ENCODE peak calls at places on chromosomes 16 and 17, in four cellular contexts. One of them, this sample, is unnamed.

GRCh38 chr17:28849281-28849680 is 5.5 kb upstream of the ERAL1 start:
- DNase-seq in adrenal gland: no peak
- DNase-seq in choroid plexus epithelial cell: peak; percentile 14
- DNase-seq in NB4: peak; percentile 52
- DNase-seq in this sample: no peak

GRCh38 chr16:57091200-57091989 is 988 bp upstream of the CPNE2 start:
- DNase-seq in adrenal gland: peak; percentile 32
- DNase-seq in choroid plexus epithelial cell: peak; percentile 43
- DNase-seq in NB4: peak; percentile 47
- DNase-seq in this sample: peak; percentile 79

GRCh38 chr16:49350265-49351103 is 23.1 kb upstream of the C16orf78 start:
- DNase-seq in adrenal gland: peak; percentile 57
- DNase-seq in choroid plexus epithelial cell: peak; percentile 58
- DNase-seq in NB4: peak; percentile 57
- DNase-seq in this sample: no peak

GRCh38 chr16:85607331-85607765 is 5.8 kb upstream of the GSE1 start:
- DNase-seq in adrenal gland: no peak
- DNase-seq in choroid plexus epithelial cell: no peak
- DNase-seq in NB4: peak; percentile 41
- DNase-seq in this sample: no peak

GRCh38 chr17:34886831-34887230 is 74.4 kb downstream of the CCT6B start:
- DNase-seq in adrenal gland: no peak
- DNase-seq in choroid plexus epithelial cell: no peak
- DNase-seq in NB4: peak; percentile 95
- DNase-seq in this sample: no peak

GRCh38 chr16:46970089-46970488 is 3.4 kb downstream of the DNAJA2 start:
- DNase-seq in adrenal gland: peak; percentile 75
- DNase-seq in choroid plexus epithelial cell: peak; percentile 12
- DNase-seq in NB4: no peak
- DNase-seq in this sample: no peak

GRCh38 chr16:1158456-1159324 is 5.8 kb downstream of the CACNA1H start:
- DNase-seq in adrenal gland: peak; percentile 93
- DNase-seq in choroid plexus epithelial cell: no peak
- DNase-seq in NB4: no peak
- DNase-seq in this sample: peak; percentile 91

GRCh38 chr16:87033021-87033471 is 284.1 kb downstream of the C16orf95 start:
- DNase-seq in adrenal gland: no peak
- DNase-seq in choroid plexus epithelial cell: no peak
- DNase-seq in NB4: no peak
- DNase-seq in this sample: peak; percentile 84

GRCh38 chr17:47470836-47471235 is 60.1 kb upstream of the NPEPPS start:
- DNase-seq in adrenal gland: no peak
- DNase-seq in choroid plexus epithelial cell: no peak
- DNase-seq in NB4: no peak
- DNase-seq in this sample: no peak

GRCh38 chr17:17079336-17079735 is 37.1 kb downstream of the MPRIP start:
- DNase-seq in adrenal gland: no peak
- DNase-seq in choroid plexus epithelial cell: no peak
- DNase-seq in NB4: no peak
- DNase-seq in this sample: no peak

GRCh38 chr16:69112285-69113129 is 7.1 kb downstream of the HAS3 start:
- DNase-seq in adrenal gland: peak; percentile 44
- DNase-seq in choroid plexus epithelial cell: peak; percentile 61
- DNase-seq in NB4: peak; percentile 72
- DNase-seq in this sample: no peak

GRCh38 chr17:14442798-14443553 is 142.1 kb downstream of the HS3ST3B1 start:
- DNase-seq in adrenal gland: no peak
- DNase-seq in choroid plexus epithelial cell: peak; percentile 17
- DNase-seq in NB4: no peak
- DNase-seq in this sample: no peak

GRCh38 chr17:66580601-66581385 is 254.1 kb upstream of the CACNG5 start:
- DNase-seq in adrenal gland: peak; percentile 60
- DNase-seq in choroid plexus epithelial cell: peak; percentile 56
- DNase-seq in NB4: no peak
- DNase-seq in this sample: no peak

GRCh38 chr16:743794-744500 is 3.1 kb upstream of the CIAO3 start:
- DNase-seq in adrenal gland: no peak
- DNase-seq in choroid plexus epithelial cell: no peak
- DNase-seq in NB4: no peak
- DNase-seq in this sample: no peak

GRCh38 chr17:40317345-40317873 is 8.4 kb downstream of the RARA start:
- DNase-seq in adrenal gland: no peak
- DNase-seq in choroid plexus epithelial cell: peak; percentile 73
- DNase-seq in NB4: peak; percentile 72
- DNase-seq in this sample: peak; percentile 77

GRCh38 chr17:57135748-57136342 is 50.8 kb downstream of the AKAP1 start:
- DNase-seq in adrenal gland: no peak
- DNase-seq in choroid plexus epithelial cell: no peak
- DNase-seq in NB4: peak; percentile 41
- DNase-seq in this sample: no peak

GRCh38 chr17:77424585-77425344 is 284.0 kb downstream of the SEC14L1 start:
- DNase-seq in adrenal gland: peak; percentile 94
- DNase-seq in choroid plexus epithelial cell: peak; percentile 99
- DNase-seq in NB4: peak; percentile 59
- DNase-seq in this sample: peak; percentile 88

GRCh38 chr16:51762081-51762995 is 611.3 kb upstream of the SALL1 start:
- DNase-seq in adrenal gland: peak; percentile 75
- DNase-seq in choroid plexus epithelial cell: peak; percentile 82
- DNase-seq in NB4: peak; percentile 72
- DNase-seq in this sample: no peak

GRCh38 chr17:38704645-38705522 is at the start of gene MLLT6:
- DNase-seq in adrenal gland: peak; percentile 81
- DNase-seq in choroid plexus epithelial cell: peak; percentile 77
- DNase-seq in NB4: peak; percentile 90
- DNase-seq in this sample: peak; percentile 87

GRCh38 chr17:7484067-7484963 is at the start of gene POLR2A:
- DNase-seq in adrenal gland: peak; percentile 99
- DNase-seq in choroid plexus epithelial cell: peak; percentile 99
- DNase-seq in NB4: peak; percentile 94
- DNase-seq in this sample: peak; percentile 100
- TF ChIP-seq CTCF in adrenal gland: no peak
- TF ChIP-seq CTCF in choroid plexus epithelial cell: peak; percentile 27
- TF ChIP-seq CTCF in NB4: no peak
- TF ChIP-seq CTCF in this sample: no peak

DNA sequence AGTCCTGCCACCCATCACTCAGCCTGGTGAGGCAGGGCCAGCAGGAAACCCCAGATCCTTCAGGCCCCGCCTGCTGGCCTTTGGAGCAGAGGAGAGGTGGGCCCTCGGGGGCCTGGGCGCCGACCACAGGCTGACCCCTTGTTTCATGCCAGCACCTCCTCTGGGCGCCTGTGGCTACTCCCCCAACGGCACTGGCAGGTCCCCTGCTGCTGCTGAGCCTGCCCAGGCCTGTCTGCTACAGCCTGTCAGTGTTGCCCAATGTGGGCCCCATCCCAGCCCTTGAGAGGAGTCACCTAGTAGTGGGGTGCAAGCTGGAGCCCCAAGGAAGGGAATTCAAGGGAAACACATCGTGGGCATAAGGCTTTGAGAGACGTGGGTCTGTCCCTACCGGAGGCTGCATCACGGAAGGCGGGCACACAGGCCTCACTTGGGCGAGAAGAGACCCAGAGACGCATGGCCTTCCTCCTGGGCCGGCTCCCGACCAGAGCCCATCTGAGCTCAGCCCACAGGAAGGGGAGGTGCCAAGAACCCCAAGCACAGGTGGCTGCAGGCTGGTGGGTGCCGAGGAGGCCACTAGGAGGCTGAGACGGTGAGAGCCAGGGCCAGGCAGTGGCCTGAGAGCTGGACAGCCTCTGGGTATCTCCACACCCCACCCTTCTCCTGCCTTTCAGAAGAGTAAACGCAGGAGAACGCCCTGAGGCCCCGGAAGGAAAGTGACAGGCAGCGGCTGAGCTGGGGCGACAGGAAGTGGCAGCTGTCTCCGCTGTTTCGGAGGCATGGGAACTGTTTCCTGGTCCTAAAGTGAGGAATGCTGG is 8.1 kb upstream of the FASN start:
- DNase-seq in adrenal gland: no peak
- DNase-seq in choroid plexus epithelial cell: peak; percentile 53
- DNase-seq in NB4: peak; percentile 93
- DNase-seq in this sample: no peak
- TF ChIP-seq CTCF in adrenal gland: no peak
- TF ChIP-seq CTCF in choroid plexus epithelial cell: peak; percentile 52
- TF ChIP-seq CTCF in NB4: peak; percentile 25
- TF ChIP-seq CTCF in this sample: no peak

DNA sequence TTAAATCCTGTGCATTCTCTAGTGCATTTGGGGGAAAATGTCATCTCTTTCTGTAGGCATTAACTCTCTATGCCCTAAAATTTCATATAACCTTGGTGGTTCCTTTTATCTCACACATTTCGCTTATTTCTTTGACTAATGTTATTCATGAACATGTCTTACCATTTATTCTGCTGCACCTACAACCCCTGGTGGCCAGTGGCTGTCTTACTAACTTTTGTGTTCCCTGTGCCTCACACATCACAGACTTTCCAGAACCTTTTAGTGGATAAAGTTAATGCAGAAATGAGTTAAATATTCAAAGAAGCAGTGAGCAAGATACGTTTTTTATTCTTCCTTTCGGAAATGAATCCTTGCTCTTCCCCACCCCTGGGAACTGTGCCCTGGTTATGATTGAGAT is 111.9 kb downstream of the CDH13 start:
- DNase-seq in adrenal gland: no peak
- DNase-seq in choroid plexus epithelial cell: peak; percentile 64
- DNase-seq in NB4: no peak
- DNase-seq in this sample: no peak
- TF ChIP-seq CTCF in adrenal gland: no peak
- TF ChIP-seq CTCF in choroid plexus epithelial cell: peak; percentile 69
- TF ChIP-seq CTCF in NB4: no peak
- TF ChIP-seq CTCF in this sample: no peak

GRCh38 chr17:10149573-10150399 is 48.6 kb downstream of the GAS7 start:
- DNase-seq in adrenal gland: no peak
- DNase-seq in choroid plexus epithelial cell: peak; percentile 96
- DNase-seq in NB4: peak; percentile 96
- DNase-seq in this sample: no peak

GRCh38 chr17:10144976-10145375 is 53.4 kb downstream of the GAS7 start:
- DNase-seq in adrenal gland: no peak
- DNase-seq in choroid plexus epithelial cell: no peak
- DNase-seq in NB4: no peak
- DNase-seq in this sample: no peak

GRCh38 chr17:10139560-10139959 is 58.8 kb downstream of the GAS7 start:
- DNase-seq in adrenal gland: no peak
- DNase-seq in choroid plexus epithelial cell: no peak
- DNase-seq in NB4: no peak
- DNase-seq in this sample: no peak

GRCh38 chr17:10141436-10141835 is 57.0 kb downstream of the GAS7 start:
- DNase-seq in adrenal gland: no peak
- DNase-seq in choroid plexus epithelial cell: no peak
- DNase-seq in NB4: no peak
- DNase-seq in this sample: no peak

GRCh38 chr17:10144456-10144855 is 54.0 kb downstream of the GAS7 start:
- DNase-seq in adrenal gland: no peak
- DNase-seq in choroid plexus epithelial cell: peak; percentile 41
- DNase-seq in NB4: peak; percentile 49
- DNase-seq in this sample: no peak
- TF ChIP-seq CTCF in adrenal gland: no peak
- TF ChIP-seq CTCF in choroid plexus epithelial cell: no peak
- TF ChIP-seq CTCF in NB4: no peak
- TF ChIP-seq CTCF in this sample: no peak

GRCh38 chr16:83400234-83400633 is 407.5 kb upstream of the HSBP1 start:
- DNase-seq in adrenal gland: no peak
- DNase-seq in choroid plexus epithelial cell: peak; percentile 32
- DNase-seq in NB4: no peak
- DNase-seq in this sample: no peak

GRCh38 chr16:83404261-83404660 is 403.5 kb upstream of the HSBP1 start:
- DNase-seq in adrenal gland: no peak
- DNase-seq in choroid plexus epithelial cell: no peak
- DNase-seq in NB4: no peak
- DNase-seq in this sample: no peak

GRCh38 chr16:83402969-83403368 is 404.8 kb upstream of the HSBP1 start:
- DNase-seq in adrenal gland: no peak
- DNase-seq in choroid plexus epithelial cell: peak; percentile 69
- DNase-seq in NB4: no peak
- DNase-seq in this sample: no peak

GRCh38 chr16:83403751-83404150 is 404.0 kb upstream of the HSBP1 start:
- DNase-seq in adrenal gland: no peak
- DNase-seq in choroid plexus epithelial cell: peak; percentile 50
- DNase-seq in NB4: no peak
- DNase-seq in this sample: no peak

DNA sequence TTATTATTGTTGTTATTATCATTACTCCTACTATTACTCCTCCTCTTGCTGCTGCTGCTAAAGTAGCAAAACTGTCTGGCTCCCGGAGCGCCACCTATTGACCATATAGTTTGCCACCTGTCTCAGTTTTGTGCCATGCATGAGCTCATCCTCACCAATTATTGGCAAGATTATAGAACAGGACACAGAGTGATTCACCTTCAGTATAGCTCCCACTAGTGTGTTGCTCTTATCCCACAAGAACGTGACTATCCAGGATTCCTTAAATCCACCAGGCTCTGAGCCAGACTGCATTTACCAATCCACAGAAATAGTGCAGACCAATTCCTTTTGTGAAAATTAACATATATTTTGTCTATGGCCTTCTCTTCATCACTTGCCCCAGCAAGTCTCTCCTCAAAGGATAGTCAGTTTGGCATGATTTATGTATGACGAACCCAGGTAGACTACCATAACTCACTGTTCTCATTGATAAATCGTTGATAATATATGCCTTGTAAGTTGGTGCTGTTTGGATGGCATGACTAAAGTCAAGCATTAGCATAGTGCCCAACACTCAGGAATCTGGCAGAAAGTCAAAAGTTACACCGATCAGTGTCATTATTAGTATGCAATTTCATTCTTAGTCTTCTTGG is 405.5 kb upstream of the HSBP1 start:
- DNase-seq in adrenal gland: no peak
- DNase-seq in choroid plexus epithelial cell: no peak
- DNase-seq in NB4: no peak
- DNase-seq in this sample: no peak
- TF ChIP-seq CTCF in adrenal gland: no peak
- TF ChIP-seq CTCF in choroid plexus epithelial cell: peak; percentile 16
- TF ChIP-seq CTCF in NB4: no peak
- TF ChIP-seq CTCF in this sample: no peak

GRCh38 chr17:42118545-42118944 is 2.6 kb downstream of the KAT2A start:
- DNase-seq in adrenal gland: no peak
- DNase-seq in choroid plexus epithelial cell: peak; percentile 57
- DNase-seq in NB4: peak; percentile 58
- DNase-seq in this sample: no peak
- TF ChIP-seq CTCF in adrenal gland: peak; percentile 32
- TF ChIP-seq CTCF in choroid plexus epithelial cell: peak; percentile 71
- TF ChIP-seq CTCF in NB4: peak; percentile 53
- TF ChIP-seq CTCF in this sample: no peak

This sample was measured in coronary artery.